ENCODE peak calls at places on chromosomes 4 and X, in four cellular contexts. E is NCI-H146, D is anterior cingulate cortex, K is AG10803. U is an unnamed sample.

GRCh38 chr4:153261431-153261830 is 57.2 kb downstream of the TRIM2 start:
- DNase-seq in D (no peak), K (peak), E (no peak), U (no peak)

GRCh38 chr4:10348241-10348640 is 109.0 kb downstream of the ZNF518B start:
- DNase-seq in K (no peak), D (no peak), E (no peak), U (no peak)

GRCh38 chr4:40348000-40348399 is 12.9 kb downstream of the CHRNA9 start:
- DNase-seq in D (no peak), E (no peak), K (no peak), U (no peak)

GRCh38 chrX:109830704-109831206 is 97.7 kb upstream of the ACSL4 start:
- DNase-seq in E (no peak), D (no peak), K (peak), U (no peak)

GRCh38 chr4:53365121-53365485 is 758 bp downstream of the SCFD2 start:
- DNase-seq in E (peak), K (no peak), D (no peak), U (no peak)

GRCh38 chrX:97843200-97843811 is 959.6 kb downstream of the RPA4 start:
- DNase-seq in E (no peak), D (no peak), K (no peak), U (no peak)

GRCh38 chr4:33369366-33369899 is 2649.3 kb downstream of the PCDH7 start:
- DNase-seq in E (no peak), D (no peak), K (no peak), U (peak)

GRCh38 chr4:4428966-4429875 is 42.3 kb downstream of the NSG1 start:
- DNase-seq in E (no peak), K (no peak), D (no peak), U (no peak)